ENCODE peak calls at places on chromosomes 12 and 14, in seven cellular contexts. One of them, this sample, is unnamed. For H3K27me3 and H3K9me3, the result is how much of the 10 kb centered on the place peaks cover.

GRCh38 chr14:76305474-76305826 is 70.5 kb upstream of the ESRRB start:
- DNase-seq in ovary: no peak
- DNase-seq in esophagus squamous epithelium: no peak
- DNase-seq in prostate gland: no peak
- DNase-seq in breast epithelium: no peak
- DNase-seq in IMR-90: no peak
- DNase-seq in transverse colon: no peak
- DNase-seq in this sample: no peak

GRCh38 chr14:99691111-99691885 is 7.2 kb downstream of the CYP46A1 start:
- DNase-seq in ovary: no peak
- DNase-seq in esophagus squamous epithelium: no peak
- DNase-seq in prostate gland: no peak
- DNase-seq in breast epithelium: peak
- DNase-seq in IMR-90: no peak
- DNase-seq in transverse colon: no peak
- DNase-seq in this sample: no peak

GRCh38 chr12:109910969-109911348 is 10.9 kb downstream of the TCHP start:
- DNase-seq in ovary: no peak
- DNase-seq in esophagus squamous epithelium: no peak
- DNase-seq in prostate gland: no peak
- DNase-seq in breast epithelium: no peak
- DNase-seq in IMR-90: peak
- DNase-seq in transverse colon: no peak
- DNase-seq in this sample: no peak

GRCh38 chr14:105865266-105865903 is 339.0 kb downstream of the TMEM121 start:
- DNase-seq in ovary: peak
- DNase-seq in esophagus squamous epithelium: no peak
- DNase-seq in prostate gland: no peak
- DNase-seq in breast epithelium: no peak
- DNase-seq in IMR-90: no peak
- DNase-seq in transverse colon: no peak
- DNase-seq in this sample: peak

GRCh38 chr12:62841841-62842240 is 93.1 kb downstream of the PPM1H start:
- DNase-seq in ovary: no peak
- DNase-seq in esophagus squamous epithelium: no peak
- DNase-seq in prostate gland: peak
- DNase-seq in breast epithelium: no peak
- DNase-seq in IMR-90: no peak
- DNase-seq in transverse colon: no peak
- DNase-seq in this sample: no peak

GRCh38 chr14:61566537-61567225 is 128.6 kb upstream of the HIF1A start:
- DNase-seq in ovary: no peak
- DNase-seq in esophagus squamous epithelium: no peak
- DNase-seq in prostate gland: no peak
- DNase-seq in breast epithelium: no peak
- DNase-seq in IMR-90: peak
- DNase-seq in transverse colon: no peak
- DNase-seq in this sample: no peak

GRCh38 chr14:89304972-89305703 is 111.9 kb downstream of the FOXN3 start:
- DNase-seq in ovary: peak
- DNase-seq in esophagus squamous epithelium: no peak
- DNase-seq in prostate gland: peak
- DNase-seq in breast epithelium: no peak
- DNase-seq in IMR-90: peak
- DNase-seq in transverse colon: peak
- DNase-seq in this sample: no peak

GRCh38 chr12:93982847-93983315 is 165.5 kb upstream of the PLXNC1 start:
- DNase-seq in ovary: no peak
- DNase-seq in esophagus squamous epithelium: no peak
- DNase-seq in prostate gland: no peak
- DNase-seq in breast epithelium: no peak
- DNase-seq in IMR-90: peak
- DNase-seq in transverse colon: no peak
- DNase-seq in this sample: peak

GRCh38 chr14:20723458-20723857 is 22.2 kb upstream of the EDDM3A start:
- DNase-seq in ovary: no peak
- DNase-seq in esophagus squamous epithelium: no peak
- DNase-seq in prostate gland: no peak
- DNase-seq in breast epithelium: no peak
- DNase-seq in IMR-90: no peak
- DNase-seq in transverse colon: no peak
- DNase-seq in this sample: no peak

GRCh38 chr12:81874166-81874565 is 115.0 kb upstream of the PPFIA2 start:
- DNase-seq in ovary: no peak
- DNase-seq in esophagus squamous epithelium: no peak
- DNase-seq in prostate gland: no peak
- DNase-seq in breast epithelium: no peak
- DNase-seq in IMR-90: no peak
- DNase-seq in transverse colon: no peak
- DNase-seq in this sample: no peak

GRCh38 chr12:79688376-79689040 is 2.3 kb downstream of the PAWR start:
- DNase-seq in ovary: no peak
- DNase-seq in esophagus squamous epithelium: no peak
- DNase-seq in prostate gland: no peak
- DNase-seq in breast epithelium: no peak
- DNase-seq in IMR-90: no peak
- DNase-seq in transverse colon: no peak
- DNase-seq in this sample: no peak

GRCh38 chr14:104445086-104445485 is 134.5 kb upstream of the C14orf180 start:
- DNase-seq in ovary: no peak
- DNase-seq in esophagus squamous epithelium: no peak
- DNase-seq in prostate gland: no peak
- DNase-seq in breast epithelium: peak
- DNase-seq in IMR-90: no peak
- DNase-seq in transverse colon: no peak
- DNase-seq in this sample: no peak

GRCh38 chr12:89373772-89374572 is 21.7 kb upstream of the DUSP6 start:
- DNase-seq in ovary: no peak
- DNase-seq in esophagus squamous epithelium: no peak
- DNase-seq in prostate gland: peak
- DNase-seq in breast epithelium: peak
- DNase-seq in IMR-90: peak
- DNase-seq in transverse colon: no peak
- DNase-seq in this sample: peak

GRCh38 chr12:3526776-3527175 is 35.8 kb downstream of the PRMT8 start:
- DNase-seq in ovary: no peak
- DNase-seq in esophagus squamous epithelium: no peak
- DNase-seq in prostate gland: no peak
- DNase-seq in breast epithelium: no peak
- DNase-seq in IMR-90: no peak
- DNase-seq in transverse colon: no peak
- DNase-seq in this sample: no peak

GRCh38 chr14:50937325-50937724 is 7.0 kb downstream of the PYGL start:
- DNase-seq in ovary: no peak
- DNase-seq in esophagus squamous epithelium: no peak
- DNase-seq in prostate gland: no peak
- DNase-seq in breast epithelium: no peak
- DNase-seq in IMR-90: peak
- DNase-seq in transverse colon: no peak
- DNase-seq in this sample: no peak

GRCh38 chr12:68686262-68686594 is 550 bp upstream of the NUP107 start:
- DNase-seq in ovary: no peak
- DNase-seq in esophagus squamous epithelium: no peak
- DNase-seq in prostate gland: no peak
- DNase-seq in breast epithelium: no peak
- DNase-seq in IMR-90: no peak
- DNase-seq in transverse colon: no peak
- DNase-seq in this sample: no peak

DNA sequence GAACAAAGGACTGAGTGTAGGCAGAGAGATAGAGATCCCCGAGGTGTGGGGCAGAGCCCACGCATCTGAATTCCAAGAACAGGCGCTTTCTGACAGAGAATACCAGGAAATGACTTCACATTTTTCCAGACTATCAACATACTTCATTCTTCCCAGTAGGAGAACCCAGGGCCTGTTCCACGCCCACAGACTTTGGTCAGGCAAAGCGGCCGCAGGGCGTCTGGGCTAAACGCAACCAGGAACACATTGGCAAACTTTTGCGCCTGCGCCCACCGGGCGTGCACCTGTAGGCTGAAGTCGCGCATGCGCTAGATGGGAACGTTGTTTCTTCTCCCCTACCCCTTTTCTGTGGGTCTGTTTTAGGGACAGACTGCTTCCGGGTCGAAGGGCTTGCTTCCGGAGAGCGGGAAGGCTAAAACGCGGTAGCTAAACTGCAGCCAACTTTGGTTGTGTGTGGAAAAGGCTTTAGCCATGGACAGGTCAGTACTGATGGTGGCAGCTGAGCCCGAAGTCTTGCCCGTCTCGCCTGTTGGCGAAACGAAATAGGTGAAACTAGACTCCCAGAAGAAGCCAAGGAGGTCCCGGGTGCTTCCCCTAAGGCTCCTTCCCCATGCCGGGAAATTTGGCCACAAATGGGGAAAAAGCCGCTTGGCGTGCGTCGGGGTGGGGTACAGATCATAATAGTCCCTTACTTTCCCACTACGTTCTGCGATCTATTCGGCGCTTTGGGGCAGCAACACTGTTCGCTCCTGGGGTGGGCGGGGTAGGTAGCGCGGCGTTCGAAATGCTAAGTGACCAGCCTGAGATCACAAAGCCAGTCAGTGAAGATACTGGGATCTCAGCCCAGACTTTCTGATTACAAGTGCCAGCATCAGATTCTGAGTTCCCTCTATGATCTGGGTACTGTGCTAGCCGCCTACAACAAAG is at the start of gene NUP107:
- DNase-seq in ovary: peak
- DNase-seq in esophagus squamous epithelium: peak
- DNase-seq in prostate gland: peak
- DNase-seq in breast epithelium: peak
- DNase-seq in IMR-90: peak
- DNase-seq in transverse colon: peak
- DNase-seq in this sample: peak
- TF ChIP-seq POLR2A in ovary: peak
- TF ChIP-seq POLR2A in esophagus squamous epithelium: no peak
- TF ChIP-seq POLR2A in prostate gland: peak
- TF ChIP-seq POLR2A in breast epithelium: peak
- TF ChIP-seq POLR2A in IMR-90: peak
- TF ChIP-seq POLR2A in transverse colon: peak
- TF ChIP-seq POLR2A in this sample: peak

DNA sequence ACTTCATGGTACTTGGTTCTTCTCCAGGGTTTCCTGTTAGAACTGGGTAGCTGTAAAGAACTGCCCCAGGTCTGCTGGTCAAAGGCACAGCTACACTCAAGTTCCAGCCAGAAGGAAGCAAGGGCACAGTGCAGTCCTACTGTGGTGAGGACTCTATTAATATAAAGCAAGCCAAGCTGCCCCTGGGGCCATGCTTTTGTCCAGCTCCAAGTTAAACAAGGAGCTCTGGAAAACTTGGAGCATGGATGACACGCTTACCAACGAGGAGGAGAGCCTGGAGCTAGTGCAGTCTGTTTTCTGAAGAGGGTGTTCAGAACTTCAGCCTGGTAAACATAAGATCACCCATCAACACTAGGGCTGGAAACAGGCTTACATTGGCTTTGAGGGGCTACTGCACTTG is 4.0 kb downstream of the FZD10 start:
- DNase-seq in ovary: no peak
- DNase-seq in esophagus squamous epithelium: no peak
- DNase-seq in prostate gland: no peak
- DNase-seq in breast epithelium: no peak
- DNase-seq in IMR-90: no peak
- DNase-seq in transverse colon: no peak
- DNase-seq in this sample: no peak
- H3K27me3 ChIP-seq in ovary: under half
- H3K27me3 ChIP-seq in esophagus squamous epithelium: under half
- H3K27me3 ChIP-seq in prostate gland: under half
- H3K27me3 ChIP-seq in breast epithelium: under half
- H3K27me3 ChIP-seq in IMR-90: under half
- H3K27me3 ChIP-seq in transverse colon: half or more
- H3K27me3 ChIP-seq in this sample: under half

GRCh38 chr12:132925597-132926416 is 30.3 kb downstream of the ZNF605 start:
- DNase-seq in ovary: no peak
- DNase-seq in esophagus squamous epithelium: no peak
- DNase-seq in prostate gland: no peak
- DNase-seq in breast epithelium: no peak
- DNase-seq in IMR-90: no peak
- DNase-seq in transverse colon: no peak
- DNase-seq in this sample: no peak

GRCh38 chr12:132923356-132923909 is 32.7 kb downstream of the ZNF605 start:
- DNase-seq in ovary: no peak
- DNase-seq in esophagus squamous epithelium: no peak
- DNase-seq in prostate gland: no peak
- DNase-seq in breast epithelium: no peak
- DNase-seq in IMR-90: no peak
- DNase-seq in transverse colon: no peak
- DNase-seq in this sample: no peak

GRCh38 chr12:132922676-132923075 is 33.4 kb downstream of the ZNF605 start:
- DNase-seq in ovary: no peak
- DNase-seq in esophagus squamous epithelium: no peak
- DNase-seq in prostate gland: no peak
- DNase-seq in breast epithelium: no peak
- DNase-seq in IMR-90: no peak
- DNase-seq in transverse colon: no peak
- DNase-seq in this sample: no peak

GRCh38 chr12:132924356-132924755 is 31.8 kb downstream of the ZNF605 start:
- DNase-seq in ovary: no peak
- DNase-seq in esophagus squamous epithelium: no peak
- DNase-seq in prostate gland: no peak
- DNase-seq in breast epithelium: no peak
- DNase-seq in IMR-90: no peak
- DNase-seq in transverse colon: no peak
- DNase-seq in this sample: no peak

GRCh38 chr12:132926417-132926833 is 29.7 kb downstream of the ZNF605 start:
- DNase-seq in ovary: no peak
- DNase-seq in esophagus squamous epithelium: no peak
- DNase-seq in prostate gland: no peak
- DNase-seq in breast epithelium: no peak
- DNase-seq in IMR-90: no peak
- DNase-seq in transverse colon: no peak
- DNase-seq in this sample: no peak
- H3K9me3 ChIP-seq in ovary: half or more
- H3K9me3 ChIP-seq in esophagus squamous epithelium: half or more
- H3K9me3 ChIP-seq in prostate gland: under half
- H3K9me3 ChIP-seq in breast epithelium: half or more
- H3K9me3 ChIP-seq in IMR-90: half or more
- H3K9me3 ChIP-seq in transverse colon: half or more
- H3K9me3 ChIP-seq in this sample: half or more

DNA sequence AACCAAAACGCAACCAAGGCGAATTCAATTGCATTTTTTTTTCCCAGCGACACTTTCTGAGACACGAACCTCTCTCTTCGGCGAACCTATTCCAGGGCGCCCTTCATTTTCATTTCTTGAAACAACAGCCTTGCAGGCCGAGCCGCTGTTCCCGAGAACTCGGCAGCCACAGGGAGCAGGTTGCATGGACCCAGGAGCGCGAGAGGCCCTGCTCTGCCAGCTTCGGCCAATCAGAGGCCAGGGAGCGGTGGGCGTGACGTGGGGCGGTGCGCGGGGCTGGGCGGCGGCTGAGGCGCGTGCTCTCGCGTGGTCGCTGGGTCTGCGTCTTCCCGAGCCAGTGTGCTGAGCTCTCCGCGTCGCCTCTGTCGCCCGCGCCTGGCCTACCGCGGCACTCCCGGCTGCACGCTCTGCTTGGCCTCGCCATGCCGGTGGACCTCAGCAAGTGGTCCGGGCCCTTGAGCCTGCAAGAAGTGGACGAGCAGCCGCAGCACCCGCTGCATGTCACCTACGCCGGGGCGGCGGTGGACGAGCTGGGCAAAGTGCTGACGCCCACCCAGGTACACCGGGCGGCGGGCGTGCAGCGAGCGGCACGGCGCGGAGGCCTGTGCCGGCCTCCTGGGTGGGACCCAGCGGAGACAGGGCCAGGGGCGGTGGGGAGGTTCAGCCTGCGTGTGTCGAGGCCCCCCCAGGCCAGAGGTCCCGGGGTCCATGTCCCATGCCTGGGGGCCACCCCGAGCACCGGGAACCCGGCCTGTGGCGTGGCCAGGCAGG is at the start of gene PEBP1:
- DNase-seq in ovary: peak
- DNase-seq in esophagus squamous epithelium: peak
- DNase-seq in prostate gland: peak
- DNase-seq in breast epithelium: peak
- DNase-seq in IMR-90: peak
- DNase-seq in transverse colon: peak
- DNase-seq in this sample: peak
- TF ChIP-seq POLR2A in ovary: peak
- TF ChIP-seq POLR2A in esophagus squamous epithelium: peak
- TF ChIP-seq POLR2A in prostate gland: peak
- TF ChIP-seq POLR2A in breast epithelium: peak
- TF ChIP-seq POLR2A in IMR-90: peak
- TF ChIP-seq POLR2A in transverse colon: peak
- TF ChIP-seq POLR2A in this sample: peak

This sample was measured in gastrocnemius medialis.